ENCODE peak calls at places on chromosomes 5 and 9, in seven cellular contexts. One of them, this sample, is unnamed.

GRCh38 chr5:9932770-9933169 is 302.6 kb upstream of the TAS2R1 start:
- DNase-seq in aorta: no peak
- DNase-seq in CD8-positive, alpha-beta T cell: no peak
- DNase-seq in mesendoderm: peak; percentile 85
- DNase-seq in A549: no peak
- DNase-seq in IMR-90: peak; percentile 81
- DNase-seq in CD4-positive, CD25-positive, alpha-beta regulatory T cell: no peak
- DNase-seq in this sample: no peak

GRCh38 chr9:135914921-135915320 is 7.6 kb upstream of the CAMSAP1 start:
- DNase-seq in aorta: no peak
- DNase-seq in CD8-positive, alpha-beta T cell: no peak
- DNase-seq in mesendoderm: no peak
- DNase-seq in A549: no peak
- DNase-seq in IMR-90: peak; percentile 90
- DNase-seq in CD4-positive, CD25-positive, alpha-beta regulatory T cell: no peak
- DNase-seq in this sample: no peak

GRCh38 chr9:85402541-85402940 is 339.2 kb downstream of the AGTPBP1 start:
- DNase-seq in aorta: no peak
- DNase-seq in CD8-positive, alpha-beta T cell: no peak
- DNase-seq in mesendoderm: peak; percentile 46
- DNase-seq in A549: no peak
- DNase-seq in IMR-90: no peak
- DNase-seq in CD4-positive, CD25-positive, alpha-beta regulatory T cell: no peak
- DNase-seq in this sample: no peak

GRCh38 chr5:157106668-157107461 is 2.0 kb downstream of the HAVCR2 start:
- DNase-seq in aorta: peak; percentile 80
- DNase-seq in CD8-positive, alpha-beta T cell: no peak
- DNase-seq in mesendoderm: no peak
- DNase-seq in A549: no peak
- DNase-seq in IMR-90: peak; percentile 3
- DNase-seq in CD4-positive, CD25-positive, alpha-beta regulatory T cell: no peak
- DNase-seq in this sample: peak; percentile 78

GRCh38 chr5:106959447-106959846 is 711.3 kb downstream of the EFNA5 start:
- DNase-seq in aorta: no peak
- DNase-seq in CD8-positive, alpha-beta T cell: no peak
- DNase-seq in mesendoderm: no peak
- DNase-seq in A549: no peak
- DNase-seq in IMR-90: no peak
- DNase-seq in CD4-positive, CD25-positive, alpha-beta regulatory T cell: no peak
- DNase-seq in this sample: no peak

GRCh38 chr5:1193591-1193985 is 7.8 kb upstream of the SLC6A19 start:
- DNase-seq in aorta: peak; percentile 72
- DNase-seq in CD8-positive, alpha-beta T cell: no peak
- DNase-seq in mesendoderm: no peak
- DNase-seq in A549: no peak
- DNase-seq in IMR-90: no peak
- DNase-seq in CD4-positive, CD25-positive, alpha-beta regulatory T cell: no peak
- DNase-seq in this sample: peak; percentile 33

GRCh38 chr9:33881635-33882034 is 64.7 kb downstream of the UBE2R2 start:
- DNase-seq in aorta: no peak
- DNase-seq in CD8-positive, alpha-beta T cell: no peak
- DNase-seq in mesendoderm: no peak
- DNase-seq in A549: no peak
- DNase-seq in IMR-90: peak; percentile 57
- DNase-seq in CD4-positive, CD25-positive, alpha-beta regulatory T cell: no peak
- DNase-seq in this sample: no peak

GRCh38 chr9:84996049-84996448 is 326.5 kb downstream of the NTRK2 start:
- DNase-seq in aorta: no peak
- DNase-seq in CD8-positive, alpha-beta T cell: no peak
- DNase-seq in mesendoderm: no peak
- DNase-seq in A549: peak; percentile 49
- DNase-seq in IMR-90: no peak
- DNase-seq in CD4-positive, CD25-positive, alpha-beta regulatory T cell: no peak
- DNase-seq in this sample: no peak

GRCh38 chr5:137310051-137310730 is 188.9 kb downstream of the SPOCK1 start:
- DNase-seq in aorta: no peak
- DNase-seq in CD8-positive, alpha-beta T cell: no peak
- DNase-seq in mesendoderm: peak; percentile 42
- DNase-seq in A549: peak; percentile 72
- DNase-seq in IMR-90: peak; percentile 93
- DNase-seq in CD4-positive, CD25-positive, alpha-beta regulatory T cell: no peak
- DNase-seq in this sample: no peak

GRCh38 chr9:125763373-125763772 is 16.2 kb downstream of the PBX3 start:
- DNase-seq in aorta: no peak
- DNase-seq in CD8-positive, alpha-beta T cell: no peak
- DNase-seq in mesendoderm: no peak
- DNase-seq in A549: peak; percentile 9
- DNase-seq in IMR-90: peak; percentile 56
- DNase-seq in CD4-positive, CD25-positive, alpha-beta regulatory T cell: no peak
- DNase-seq in this sample: no peak

GRCh38 chr5:5200133-5200532 is 60.0 kb downstream of the ADAMTS16 start:
- DNase-seq in aorta: no peak
- DNase-seq in CD8-positive, alpha-beta T cell: no peak
- DNase-seq in mesendoderm: no peak
- DNase-seq in A549: no peak
- DNase-seq in IMR-90: no peak
- DNase-seq in CD4-positive, CD25-positive, alpha-beta regulatory T cell: no peak
- DNase-seq in this sample: no peak

GRCh38 chr5:112192886-112193285 is 226.2 kb downstream of the EPB41L4A start:
- DNase-seq in aorta: no peak
- DNase-seq in CD8-positive, alpha-beta T cell: no peak
- DNase-seq in mesendoderm: no peak
- DNase-seq in A549: no peak
- DNase-seq in IMR-90: no peak
- DNase-seq in CD4-positive, CD25-positive, alpha-beta regulatory T cell: no peak
- DNase-seq in this sample: no peak

GRCh38 chr5:2750758-2751464 is 566 bp downstream of the IRX2 start:
- DNase-seq in aorta: no peak
- DNase-seq in CD8-positive, alpha-beta T cell: no peak
- DNase-seq in mesendoderm: peak; percentile 62
- DNase-seq in A549: no peak
- DNase-seq in IMR-90: no peak
- DNase-seq in CD4-positive, CD25-positive, alpha-beta regulatory T cell: no peak
- DNase-seq in this sample: no peak
- H3K4me3 ChIP-seq in aorta: no peak overlapping the region
- H3K4me3 ChIP-seq in CD8-positive, alpha-beta T cell: no peak overlapping the region
- H3K4me3 ChIP-seq in mesendoderm: peak overlapping the region; percentile 22
- H3K4me3 ChIP-seq in A549: peak overlapping the region; percentile 49
- H3K4me3 ChIP-seq in IMR-90: peak overlapping the region; percentile 2
- H3K4me3 ChIP-seq in CD4-positive, CD25-positive, alpha-beta regulatory T cell: no peak overlapping the region
- H3K4me3 ChIP-seq in this sample: peak overlapping the region; percentile 51

GRCh38 chr9:7121055-7121454 is 363.3 kb downstream of the KDM4C start:
- DNase-seq in aorta: no peak
- DNase-seq in CD8-positive, alpha-beta T cell: no peak
- DNase-seq in mesendoderm: no peak
- DNase-seq in A549: no peak
- DNase-seq in IMR-90: no peak
- DNase-seq in CD4-positive, CD25-positive, alpha-beta regulatory T cell: no peak
- DNase-seq in this sample: no peak
- H3K27ac ChIP-seq in aorta: no peak overlapping the region
- H3K27ac ChIP-seq in CD8-positive, alpha-beta T cell: no peak overlapping the region
- H3K27ac ChIP-seq in mesendoderm: no peak overlapping the region
- H3K27ac ChIP-seq in A549: no peak overlapping the region
- H3K27ac ChIP-seq in IMR-90: no peak overlapping the region
- H3K27ac ChIP-seq in CD4-positive, CD25-positive, alpha-beta regulatory T cell: no peak overlapping the region
- H3K27ac ChIP-seq in this sample: no peak overlapping the region

DNA sequence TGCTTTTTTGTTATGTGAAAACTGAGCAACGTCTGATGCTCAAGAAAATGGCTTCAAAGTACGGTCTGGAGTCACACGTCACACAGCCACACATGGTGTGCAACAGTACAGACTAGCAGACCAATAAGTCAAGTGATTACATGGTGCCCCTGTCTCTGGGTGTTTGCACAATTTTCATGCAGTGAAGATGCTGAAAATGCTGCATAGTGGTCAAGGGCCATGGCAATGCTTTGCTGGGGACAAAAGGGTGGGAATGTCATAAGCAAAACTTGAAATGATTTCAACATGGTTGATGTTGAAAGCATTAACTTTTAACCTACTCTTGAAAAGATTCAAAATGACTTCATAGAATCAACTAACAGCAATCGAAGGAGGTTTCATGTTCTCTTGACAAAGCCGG is 231.1 kb downstream of the EBF1 start:
- DNase-seq in aorta: no peak
- DNase-seq in CD8-positive, alpha-beta T cell: no peak
- DNase-seq in mesendoderm: no peak
- DNase-seq in A549: no peak
- DNase-seq in IMR-90: no peak
- DNase-seq in CD4-positive, CD25-positive, alpha-beta regulatory T cell: no peak
- DNase-seq in this sample: no peak
- H3K4me1 ChIP-seq in aorta: peaks cover 13% of the 10 kb centered on the region
- H3K4me1 ChIP-seq in CD8-positive, alpha-beta T cell: no peaks in the 10 kb centered on the region
- H3K4me1 ChIP-seq in mesendoderm: peaks cover 2% of the 10 kb centered on the region
- H3K4me1 ChIP-seq in A549: no peaks in the 10 kb centered on the region
- H3K4me1 ChIP-seq in IMR-90: no peaks in the 10 kb centered on the region
- H3K4me1 ChIP-seq in CD4-positive, CD25-positive, alpha-beta regulatory T cell: no peaks in the 10 kb centered on the region
- H3K4me1 ChIP-seq in this sample: peaks cover 3% of the 10 kb centered on the region

DNA sequence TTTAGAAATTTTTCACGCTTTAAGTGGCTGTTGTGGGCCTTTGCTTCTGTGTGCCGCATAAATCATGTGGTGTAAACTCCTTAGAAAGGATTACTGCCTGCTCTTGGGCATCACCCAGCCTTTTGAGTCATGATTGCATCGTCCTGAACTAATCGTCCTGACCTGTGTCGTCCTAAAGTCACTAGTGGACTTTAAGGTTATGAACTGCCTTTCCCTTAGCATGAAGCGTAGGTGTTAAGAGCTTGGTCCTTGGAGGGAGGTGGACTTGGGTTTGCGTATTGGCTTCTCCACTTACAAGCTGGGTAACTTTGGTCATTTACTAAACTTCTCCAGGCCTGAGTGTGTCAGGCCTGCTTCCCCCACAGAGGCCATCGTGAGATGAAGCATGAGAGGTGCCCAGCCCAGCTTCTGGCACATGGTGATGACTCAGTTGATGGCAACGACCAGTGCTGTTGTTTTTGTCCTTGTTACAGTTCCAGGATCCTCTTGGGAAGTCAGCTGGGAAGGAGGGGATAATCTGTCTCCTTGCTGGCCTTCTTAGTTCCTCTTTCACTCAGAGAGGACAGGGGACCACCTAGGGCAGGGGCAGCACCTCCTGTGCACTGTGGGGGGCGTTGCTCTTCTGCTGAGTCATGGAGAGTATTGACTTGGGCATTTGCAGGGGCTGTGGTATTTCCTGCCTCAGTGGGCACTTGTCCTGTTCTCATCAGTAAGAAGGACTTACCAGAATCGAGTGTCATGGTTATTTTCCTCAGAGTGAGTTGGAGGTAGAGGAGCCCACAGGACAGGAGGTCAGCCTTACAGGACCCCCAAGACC is 54.2 kb upstream of the NCS1 start:
- DNase-seq in aorta: no peak
- DNase-seq in CD8-positive, alpha-beta T cell: no peak
- DNase-seq in mesendoderm: peak; percentile 42
- DNase-seq in A549: no peak
- DNase-seq in IMR-90: peak; percentile 76
- DNase-seq in CD4-positive, CD25-positive, alpha-beta regulatory T cell: no peak
- DNase-seq in this sample: no peak
- H3K4me3 ChIP-seq in aorta: no peak overlapping the region
- H3K4me3 ChIP-seq in CD8-positive, alpha-beta T cell: no peak overlapping the region
- H3K4me3 ChIP-seq in mesendoderm: no peak overlapping the region
- H3K4me3 ChIP-seq in A549: no peak overlapping the region
- H3K4me3 ChIP-seq in IMR-90: no peak overlapping the region
- H3K4me3 ChIP-seq in CD4-positive, CD25-positive, alpha-beta regulatory T cell: no peak overlapping the region
- H3K4me3 ChIP-seq in this sample: no peak overlapping the region

GRCh38 chr5:31692561-31693221 is 53.8 kb downstream of the PDZD2 start:
- DNase-seq in aorta: no peak
- DNase-seq in CD8-positive, alpha-beta T cell: no peak
- DNase-seq in mesendoderm: no peak
- DNase-seq in A549: no peak
- DNase-seq in IMR-90: no peak
- DNase-seq in CD4-positive, CD25-positive, alpha-beta regulatory T cell: no peak
- DNase-seq in this sample: peak; percentile 84

GRCh38 chr5:31682847-31683246 is 43.9 kb downstream of the PDZD2 start:
- DNase-seq in aorta: no peak
- DNase-seq in CD8-positive, alpha-beta T cell: no peak
- DNase-seq in mesendoderm: no peak
- DNase-seq in A549: no peak
- DNase-seq in IMR-90: no peak
- DNase-seq in CD4-positive, CD25-positive, alpha-beta regulatory T cell: no peak
- DNase-seq in this sample: no peak

DNA sequence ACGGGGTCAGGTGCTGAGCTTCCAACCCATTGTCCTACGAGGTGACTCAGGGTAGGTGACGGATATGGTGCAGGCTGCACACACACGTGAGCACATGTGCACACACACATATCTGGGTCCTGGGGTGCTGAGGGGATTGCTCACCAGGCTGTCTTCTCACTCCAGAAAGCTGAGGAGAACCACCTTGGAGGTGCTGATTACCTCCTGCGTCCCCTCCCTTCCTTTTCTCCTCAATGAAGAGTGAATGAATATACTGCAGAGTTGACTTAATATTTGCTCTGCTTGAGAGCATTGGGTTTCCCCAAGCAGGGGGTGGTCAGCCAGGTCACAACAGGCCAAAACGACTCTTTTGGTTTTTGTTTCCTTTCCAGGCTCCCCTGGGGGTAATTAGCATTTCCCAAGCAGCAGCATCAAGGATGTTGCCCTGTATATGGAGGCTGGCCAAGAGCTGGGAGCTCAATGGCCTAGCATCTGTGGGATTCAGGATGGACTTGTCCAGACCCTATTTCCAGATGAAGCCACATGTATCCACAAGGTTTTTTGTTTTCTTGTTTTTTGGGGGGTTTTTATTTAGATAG is 49.7 kb downstream of the PDZD2 start:
- DNase-seq in aorta: no peak
- DNase-seq in CD8-positive, alpha-beta T cell: no peak
- DNase-seq in mesendoderm: no peak
- DNase-seq in A549: no peak
- DNase-seq in IMR-90: no peak
- DNase-seq in CD4-positive, CD25-positive, alpha-beta regulatory T cell: no peak
- DNase-seq in this sample: no peak
- H3K27ac ChIP-seq in aorta: no peak overlapping the region
- H3K27ac ChIP-seq in CD8-positive, alpha-beta T cell: no peak overlapping the region
- H3K27ac ChIP-seq in mesendoderm: no peak overlapping the region
- H3K27ac ChIP-seq in A549: no peak overlapping the region
- H3K27ac ChIP-seq in IMR-90: no peak overlapping the region
- H3K27ac ChIP-seq in CD4-positive, CD25-positive, alpha-beta regulatory T cell: no peak overlapping the region
- H3K27ac ChIP-seq in this sample: no peak overlapping the region

GRCh38 chr5:104430977-104431620 is 868.5 kb upstream of the NUDT12 start:
- DNase-seq in aorta: no peak
- DNase-seq in CD8-positive, alpha-beta T cell: no peak
- DNase-seq in mesendoderm: no peak
- DNase-seq in A549: no peak
- DNase-seq in IMR-90: peak; percentile 11
- DNase-seq in CD4-positive, CD25-positive, alpha-beta regulatory T cell: no peak
- DNase-seq in this sample: no peak

GRCh38 chr5:104431946-104432345 is 869.4 kb upstream of the NUDT12 start:
- DNase-seq in aorta: no peak
- DNase-seq in CD8-positive, alpha-beta T cell: no peak
- DNase-seq in mesendoderm: no peak
- DNase-seq in A549: no peak
- DNase-seq in IMR-90: no peak
- DNase-seq in CD4-positive, CD25-positive, alpha-beta regulatory T cell: no peak
- DNase-seq in this sample: peak; percentile 20

DNA sequence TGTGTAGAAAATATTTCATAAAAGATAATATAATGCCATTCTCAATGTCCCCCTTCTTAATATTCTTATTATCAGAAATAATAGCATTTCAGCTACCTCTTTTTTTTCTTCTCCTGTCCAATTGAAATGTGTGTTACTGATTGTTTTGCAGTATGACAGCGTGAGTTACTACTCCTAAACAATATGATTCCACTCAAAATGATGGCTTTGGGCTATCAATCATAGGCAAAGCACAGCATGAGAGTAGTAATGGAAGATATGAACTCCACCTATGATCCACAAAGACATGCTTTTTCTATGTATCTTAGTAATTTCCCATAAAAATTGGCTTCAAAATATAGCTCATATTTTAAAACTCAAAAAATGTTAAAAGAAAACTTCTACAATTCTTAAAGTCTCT is 867.3 kb upstream of the NUDT12 start:
- DNase-seq in aorta: no peak
- DNase-seq in CD8-positive, alpha-beta T cell: no peak
- DNase-seq in mesendoderm: no peak
- DNase-seq in A549: no peak
- DNase-seq in IMR-90: no peak
- DNase-seq in CD4-positive, CD25-positive, alpha-beta regulatory T cell: no peak
- DNase-seq in this sample: no peak
- H3K4me1 ChIP-seq in aorta: no peaks in the 10 kb centered on the region
- H3K4me1 ChIP-seq in CD8-positive, alpha-beta T cell: no peaks in the 10 kb centered on the region
- H3K4me1 ChIP-seq in mesendoderm: no peaks in the 10 kb centered on the region
- H3K4me1 ChIP-seq in A549: no peaks in the 10 kb centered on the region
- H3K4me1 ChIP-seq in IMR-90: no peaks in the 10 kb centered on the region
- H3K4me1 ChIP-seq in CD4-positive, CD25-positive, alpha-beta regulatory T cell: no peaks in the 10 kb centered on the region
- H3K4me1 ChIP-seq in this sample: no peaks in the 10 kb centered on the region